ENCODE peak calls at places on chromosomes 5 and 9, in eight cellular contexts. C is esophagus squamous epithelium, M is Peyer's patch, Y is tibial nerve, U is left ventricle myocardium inferior, F is A549, G is GM12878, D is sigmoid colon. J is an unnamed sample. For H3K9me3, the result is how much of the 10 kb centered on the place peaks cover.

GRCh38 chr9:99489043-99489378 is 266.9 kb downstream of the SEC61B start:
- DNase-seq in G (no peak), U (no peak), D (no peak), Y (no peak), C (no peak), M (no peak), F (no peak), J (no peak)

GRCh38 chr5:132459983-132460834 is 30.4 kb downstream of the IRF1 start:
- DNase-seq in U (peak), D (peak), F (no peak), M (peak), G (no peak), C (no peak), Y (no peak), J (no peak)

GRCh38 chr5:133907075-133907474 is 61.4 kb downstream of the C5orf15 start:
- DNase-seq in Y (no peak), G (no peak), U (peak), C (no peak), D (peak), F (no peak), M (no peak), J (no peak)

GRCh38 chr5:156486394-156487238 is 159.7 kb downstream of the SGCD start:
- DNase-seq in F (no peak), U (no peak), C (no peak), Y (no peak), G (no peak), M (no peak), D (no peak), J (no peak)

GRCh38 chr9:112439171-112439570 is 47.5 kb upstream of the KIAA1958 start:
- DNase-seq in Y (no peak), C (no peak), M (no peak), D (no peak), U (no peak), F (no peak), G (no peak), J (no peak)

GRCh38 chr5:158725223-158725825 is 374.4 kb downstream of the EBF1 start:
- DNase-seq in M (no peak), F (no peak), U (no peak), C (no peak), D (no peak), Y (no peak), G (no peak), J (no peak)

GRCh38 chr9:5851445-5851844 is 18.5 kb upstream of the ERMP1 start:
- DNase-seq in F (no peak), D (no peak), M (no peak), U (no peak), Y (no peak), G (peak), C (no peak), J (no peak)

GRCh38 chr5:142924135-142924883 is 154.1 kb downstream of the ARHGAP26 start:
- DNase-seq in U (no peak), M (no peak), G (peak), D (no peak), Y (no peak), F (peak), C (no peak), J (no peak)

GRCh38 chr5:172185096-172185461 is 2.9 kb downstream of the STK10 start:
- DNase-seq in G (no peak), U (no peak), C (no peak), D (no peak), M (peak), Y (no peak), F (no peak), J (no peak)

GRCh38 chr5:119651496-119651895 is 22.1 kb downstream of the FAM170A start:
- DNase-seq in D (no peak), G (no peak), F (no peak), Y (no peak), M (no peak), U (no peak), C (no peak), J (no peak)

GRCh38 chr5:163696270-163696887 is 191.0 kb downstream of the MAT2B start:
- DNase-seq in M (peak), Y (no peak), C (no peak), U (no peak), D (no peak), F (peak), G (peak), J (peak)

DNA sequence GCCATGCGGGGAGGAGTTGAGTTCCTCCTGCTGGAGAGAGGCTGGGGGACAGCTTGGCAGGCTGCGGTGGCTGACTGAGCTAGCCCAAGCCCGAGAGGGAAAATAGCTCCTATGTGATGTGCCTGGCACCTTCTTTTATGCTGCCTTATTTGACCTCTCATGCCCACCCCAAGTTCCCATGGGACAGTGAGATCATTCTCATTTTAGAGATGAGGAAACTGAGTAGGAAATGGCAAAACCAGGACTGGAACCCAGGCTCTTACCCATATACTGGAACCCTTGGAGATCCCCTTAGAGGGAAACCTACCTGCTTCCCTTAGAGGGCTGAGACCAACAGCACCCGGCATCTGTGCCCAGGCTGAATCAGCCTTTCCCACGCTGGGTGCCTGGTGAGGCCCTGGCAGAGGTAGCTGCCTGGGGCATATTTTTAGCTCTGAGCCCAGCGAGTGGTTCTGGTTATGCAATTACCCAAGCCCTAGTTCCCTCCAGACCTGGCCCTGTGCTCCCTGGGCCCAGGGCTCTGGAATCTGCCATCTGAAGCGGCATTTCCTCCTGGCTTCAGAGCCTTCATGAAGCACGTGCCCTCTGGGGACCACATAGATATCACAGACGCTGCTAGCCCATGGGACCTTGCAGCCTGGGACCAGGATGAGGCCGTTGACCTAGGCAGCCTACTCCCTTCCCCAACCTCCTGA is 23.6 kb downstream of the COL27A1 start:
- DNase-seq in M (no peak), G (no peak), F (no peak), Y (no peak), D (peak), U (peak), C (no peak), J (no peak)
- H3K27ac ChIP-seq in M (no peak), G (no peak), F (no peak), Y (no peak), D (no peak), U (peak), C (peak), J (no peak)

GRCh38 chr5:141393267-141393666 is 834 bp downstream of the PCDHGA8 start:
- DNase-seq in U (no peak), Y (no peak), G (no peak), C (no peak), M (no peak), D (no peak), F (no peak), J (no peak)
- H3K9me3 ChIP-seq in U (half or more), Y (half or more), G (under half), C (half or more), M (half or more), D (half or more), F (half or more), J (under half)

GRCh38 chr9:15824310-15824709 is 271.5 kb downstream of the CCDC171 start:
- DNase-seq in U (no peak), M (no peak), F (no peak), C (no peak), Y (no peak), D (no peak), G (no peak), J (peak)
- TF ChIP-seq CTCF in U (no peak), M (no peak), F (no peak), C (no peak), Y (no peak), D (no peak), G (no peak), J (peak)

GRCh38 chr9:136882109-136882946 is 4.0 kb upstream of the TRAF2 start:
- DNase-seq in U (no peak), D (peak), F (peak), Y (no peak), C (no peak), M (peak), G (peak), J (no peak)
- H3K27ac ChIP-seq in U (peak), D (peak), F (peak), Y (peak), C (peak), M (peak), G (peak), J (no peak)

GRCh38 chr5:32951878-32952277 is 240.8 kb downstream of the NPR3 start:
- DNase-seq in C (no peak), U (no peak), G (no peak), F (no peak), Y (no peak), D (no peak), M (no peak), J (no peak)

GRCh38 chr5:32953694-32954093 is 242.6 kb downstream of the NPR3 start:
- DNase-seq in F (no peak), Y (no peak), M (no peak), C (no peak), U (no peak), G (no peak), D (no peak), J (no peak)

GRCh38 chr5:32951003-32951402 is 239.9 kb downstream of the NPR3 start:
- DNase-seq in U (no peak), C (no peak), M (no peak), Y (no peak), D (no peak), G (no peak), F (no peak), J (no peak)

GRCh38 chr5:32949571-32949970 is 238.4 kb downstream of the NPR3 start:
- DNase-seq in M (no peak), Y (no peak), U (no peak), D (no peak), F (no peak), C (no peak), G (no peak), J (no peak)
- H3K9me3 ChIP-seq in M (under half), Y (under half), U (under half), D (under half), F (under half), C (under half), G (under half), J (under half)

GRCh38 chr9:121437891-121438290 is 61.8 kb downstream of the GGTA1 start:
- DNase-seq in M (no peak), D (no peak), C (no peak), F (no peak), Y (no peak), U (no peak), G (no peak), J (no peak)

GRCh38 chr9:121439711-121440110 is 59.9 kb downstream of the GGTA1 start:
- DNase-seq in M (no peak), C (no peak), Y (no peak), G (no peak), F (no peak), D (no peak), U (no peak), J (no peak)

GRCh38 chr9:121439016-121439415 is 60.6 kb downstream of the GGTA1 start:
- DNase-seq in F (no peak), Y (no peak), M (no peak), C (no peak), U (no peak), D (no peak), G (no peak), J (no peak)

GRCh38 chr9:121441163-121441562 is 58.5 kb downstream of the GGTA1 start:
- DNase-seq in M (no peak), C (no peak), D (no peak), Y (no peak), G (no peak), F (no peak), U (no peak), J (no peak)

DNA sequence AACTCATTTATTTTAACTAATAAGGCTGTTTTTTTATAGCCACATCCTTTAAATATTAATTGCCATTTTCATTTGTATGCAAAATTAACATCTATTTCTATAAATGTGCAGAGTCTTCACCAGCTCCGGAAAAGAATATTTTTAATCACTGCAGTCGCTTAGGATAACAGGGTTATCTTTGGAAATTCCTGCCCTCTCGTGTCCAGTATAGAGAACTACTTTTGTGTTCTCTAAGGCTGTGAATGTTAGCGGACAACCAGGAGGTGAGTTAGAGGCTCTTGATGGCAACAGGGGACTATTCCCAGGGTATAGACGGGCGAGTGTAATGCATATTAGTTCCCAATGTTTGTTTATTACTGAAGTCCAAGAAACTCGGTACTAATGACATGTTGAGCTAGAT is 59.4 kb downstream of the GGTA1 start:
- DNase-seq in Y (no peak), G (no peak), F (peak), C (no peak), U (no peak), D (no peak), M (no peak), J (no peak)
- TF ChIP-seq CTCF in Y (no peak), G (no peak), F (peak), C (no peak), U (peak), D (no peak), M (no peak), J (peak)

GRCh38 chr5:124408738-124409453 is 337.5 kb downstream of the ZNF608 start:
- DNase-seq in F (no peak), M (no peak), Y (no peak), G (no peak), U (no peak), D (no peak), C (no peak), J (no peak)
- H3K27ac ChIP-seq in F (no peak), M (no peak), Y (no peak), G (no peak), U (peak), D (no peak), C (no peak), J (no peak)